ENCODE peak calls at places on chromosomes 1 and 21, in eight cellular contexts. Y is cerebellar cortex, F is left lung, E is amniotic stem cell, K is amygdala, W is heart right ventricle, A is GM04503, S is nephron progenitor cell. R is an unnamed sample.

GRCh38 chr1:193187114-193187513 is 701 bp upstream of the B3GALT2 start:
- DNase-seq in Y (no peak), F (no peak), E (no peak), K (no peak), W (no peak), A (no peak), S (no peak), R (no peak)

GRCh38 chr1:41536296-41536695 is 51.8 kb upstream of the EDN2 start:
- DNase-seq in Y (no peak), F (peak), E (no peak), K (no peak), W (no peak), A (no peak), S (no peak), R (no peak)

GRCh38 chr1:25744140-25744581 is 55.8 kb upstream of the SELENON start:
- DNase-seq in Y (peak), F (no peak), E (no peak), K (peak), W (peak), A (peak), S (peak), R (no peak)

GRCh38 chr1:40736085-40736531 is 44.6 kb downstream of the NFYC start:
- DNase-seq in Y (no peak), F (no peak), E (no peak), K (no peak), W (peak), A (peak), S (no peak), R (no peak)

GRCh38 chr1:167781558-167781957 is 59.8 kb downstream of the MPZL1 start:
- DNase-seq in Y (no peak), F (no peak), E (no peak), K (no peak), W (no peak), A (no peak), S (no peak), R (no peak)

GRCh38 chr1:175470591-175470990 is 272.8 kb downstream of the TNR start:
- DNase-seq in Y (no peak), F (no peak), E (no peak), K (no peak), W (no peak), A (no peak), S (no peak), R (no peak)

GRCh38 chr1:200979574-200980451 is 43.7 kb downstream of the KIF21B start:
- DNase-seq in Y (peak), F (peak), E (no peak), K (no peak), W (no peak), A (no peak), S (peak), R (peak)

GRCh38 chr1:201634261-201634660 is 95.3 kb downstream of the NAV1 start:
- DNase-seq in Y (no peak), F (no peak), E (no peak), K (no peak), W (no peak), A (no peak), S (no peak), R (no peak)

GRCh38 chr21:36320421-36321324 is 676 bp downstream of the MORC3 start:
- DNase-seq in Y (peak), F (peak), E (no peak), K (peak), W (no peak), A (no peak), S (no peak), R (peak)

GRCh38 chr1:68141079-68141800 is 90.8 kb upstream of the DIRAS3 start:
- DNase-seq in Y (no peak), F (no peak), E (no peak), K (no peak), W (no peak), A (peak), S (peak), R (no peak)

GRCh38 chr1:108817016-108817415 is 39.9 kb downstream of the AKNAD1 start:
- DNase-seq in Y (no peak), F (no peak), E (no peak), K (peak), W (peak), A (peak), S (no peak), R (no peak)

GRCh38 chr1:39177641-39178040 is 26.9 kb upstream of the MACF1 start:
- DNase-seq in Y (no peak), F (no peak), E (no peak), K (no peak), W (no peak), A (no peak), S (no peak), R (no peak)

GRCh38 chr1:91582431-91582921 is 81.8 kb downstream of the CDC7 start:
- DNase-seq in Y (peak), F (no peak), E (peak), K (no peak), W (no peak), A (peak), S (no peak), R (no peak)

GRCh38 chr1:15620155-15620545 is 2.9 kb downstream of the DDI2 start:
- DNase-seq in Y (no peak), F (no peak), E (no peak), K (no peak), W (no peak), A (no peak), S (no peak), R (no peak)

GRCh38 chr1:10490271-10490970 is 15.7 kb downstream of the PEX14 start:
- DNase-seq in Y (no peak), F (no peak), E (no peak), K (no peak), W (no peak), A (no peak), S (no peak), R (no peak)

GRCh38 chr1:214670098-214670497 is 67.1 kb downstream of the CENPF start:
- DNase-seq in Y (no peak), F (no peak), E (no peak), K (no peak), W (no peak), A (no peak), S (no peak), R (no peak)

GRCh38 chr21:45482899-45483821 is 59.1 kb downstream of the SLC19A1 start:
- DNase-seq in Y (no peak), F (peak), E (no peak), K (no peak), W (no peak), A (no peak), S (no peak), R (peak)

GRCh38 chr21:41958886-41959563 is 5.2 kb upstream of the C2CD2 start:
- DNase-seq in Y (no peak), F (no peak), E (no peak), K (peak), W (no peak), A (no peak), S (no peak), R (no peak)